ENCODE peak calls at places on chromosome 15, in six cellular contexts. C is NT2/D1; H is WERI-Rb-1; W is CD8-positive, alpha-beta T cell; A is uterus; I is H1. Q is an unnamed sample. For H3K27me3 and H3K36me3, the result is how much of the 10 kb centered on the place peaks cover.

GRCh38 chr15:31013863-31014607 is 22.6 kb upstream of the MTMR10 start:
- DNase-seq in A (no peak), H (no peak), W (no peak), C (no peak), I (no peak), Q (no peak)

GRCh38 chr15:31360158-31360561 is 33.5 kb downstream of the KLF13 start:
- DNase-seq in H (no peak), I (no peak), W (no peak), C (no peak), A (no peak), Q (peak)

GRCh38 chr15:85533949-85534543 is 153.6 kb downstream of the AKAP13 start:
- DNase-seq in H (no peak), C (no peak), W (no peak), I (no peak), A (no peak), Q (no peak)

GRCh38 chr15:65100427-65100826 is 14.6 kb downstream of the UBAP1L start:
- DNase-seq in I (no peak), W (no peak), C (no peak), H (no peak), A (no peak), Q (no peak)

GRCh38 chr15:57696146-57696545 is 10.4 kb upstream of the POLR2M start:
- DNase-seq in W (no peak), I (no peak), C (no peak), A (no peak), H (no peak), Q (no peak)

GRCh38 chr15:36066757-36067156 is 512.7 kb upstream of the CDIN1 start:
- DNase-seq in C (no peak), H (no peak), I (no peak), A (no peak), W (no peak), Q (no peak)

GRCh38 chr15:98440917-98441316 is 207.4 kb upstream of the IGF1R start:
- DNase-seq in C (no peak), H (no peak), A (no peak), W (no peak), I (no peak), Q (peak)

GRCh38 chr15:96487245-96487644 is 156.7 kb downstream of the NR2F2 start:
- DNase-seq in C (no peak), H (no peak), I (no peak), W (no peak), A (no peak), Q (no peak)

GRCh38 chr15:57667171-57667924 is 39.2 kb upstream of the POLR2M start:
- DNase-seq in W (no peak), H (no peak), I (no peak), A (peak), C (peak), Q (peak)

GRCh38 chr15:43958894-43959330 is 132.1 kb downstream of the WDR76 start:
- DNase-seq in H (no peak), C (peak), I (no peak), A (no peak), W (no peak), Q (peak)

GRCh38 chr15:101000271-101000681 is 81.1 kb downstream of the LRRK1 start:
- DNase-seq in C (peak), W (no peak), H (no peak), I (no peak), A (no peak), Q (peak)

GRCh38 chr15:96409231-96410138 is 79.0 kb downstream of the NR2F2 start:
- DNase-seq in W (no peak), A (no peak), I (no peak), C (no peak), H (no peak), Q (peak)

GRCh38 chr15:100261302-100262240 is 80.2 kb downstream of the ADAMTS17 start:
- DNase-seq in C (no peak), A (no peak), H (no peak), W (no peak), I (no peak), Q (no peak)

GRCh38 chr15:90557147-90557546 is 27.4 kb downstream of the CRTC3 start:
- DNase-seq in C (no peak), I (no peak), A (no peak), W (peak), H (no peak), Q (no peak)

GRCh38 chr15:36966704-36967103 is 133.6 kb downstream of the MEIS2 start:
- DNase-seq in H (no peak), C (no peak), W (no peak), I (no peak), A (no peak), Q (no peak)

GRCh38 chr15:71800835-71801745 is 9.3 kb upstream of the NR2E3 start:
- DNase-seq in W (no peak), I (peak), A (peak), H (peak), C (peak), Q (peak)

GRCh38 chr15:76393614-76394013 is 57.0 kb downstream of the ISL2 start:
- DNase-seq in C (no peak), H (no peak), W (no peak), I (no peak), A (no peak), Q (no peak)

GRCh38 chr15:29045717-29046116 is 159.9 kb downstream of the APBA2 start:
- DNase-seq in A (no peak), W (no peak), H (no peak), C (no peak), I (no peak), Q (no peak)

GRCh38 chr15:66269326-66270090 is 16.0 kb upstream of the MEGF11 start:
- DNase-seq in I (no peak), W (no peak), H (no peak), A (no peak), C (no peak), Q (peak)

GRCh38 chr15:101411588-101411987 is 77.9 kb downstream of the PCSK6 start:
- DNase-seq in C (no peak), W (no peak), H (no peak), I (no peak), A (no peak), Q (no peak)

GRCh38 chr15:87764461-87765236 is 491.9 kb downstream of the NTRK3 start:
- DNase-seq in I (peak), A (no peak), H (peak), W (no peak), C (peak), Q (no peak)

GRCh38 chr15:29053661-29054131 is 167.9 kb downstream of the APBA2 start:
- DNase-seq in A (no peak), I (no peak), C (no peak), H (no peak), W (no peak), Q (no peak)

GRCh38 chr15:42994546-42994945 is 74.0 kb upstream of the TTBK2 start:
- DNase-seq in A (no peak), I (no peak), C (no peak), H (no peak), W (no peak), Q (no peak)

GRCh38 chr15:31463521-31464102 is 137.0 kb downstream of the KLF13 start:
- DNase-seq in A (no peak), H (no peak), I (no peak), W (no peak), C (no peak), Q (no peak)

GRCh38 chr15:89452330-89452836 is 44.0 kb downstream of the RHCG start:
- DNase-seq in I (no peak), H (no peak), W (no peak), A (no peak), C (no peak), Q (no peak)

GRCh38 chr15:89447676-89448075 is 48.7 kb downstream of the RHCG start:
- DNase-seq in W (no peak), C (no peak), H (no peak), A (no peak), I (no peak), Q (no peak)

GRCh38 chr15:89448825-89449224 is 47.6 kb downstream of the RHCG start:
- DNase-seq in I (no peak), W (no peak), H (no peak), A (no peak), C (no peak), Q (no peak)

GRCh38 chr15:89451846-89452245 is 44.5 kb downstream of the RHCG start:
- DNase-seq in C (no peak), H (no peak), A (no peak), I (no peak), W (no peak), Q (no peak)

DNA sequence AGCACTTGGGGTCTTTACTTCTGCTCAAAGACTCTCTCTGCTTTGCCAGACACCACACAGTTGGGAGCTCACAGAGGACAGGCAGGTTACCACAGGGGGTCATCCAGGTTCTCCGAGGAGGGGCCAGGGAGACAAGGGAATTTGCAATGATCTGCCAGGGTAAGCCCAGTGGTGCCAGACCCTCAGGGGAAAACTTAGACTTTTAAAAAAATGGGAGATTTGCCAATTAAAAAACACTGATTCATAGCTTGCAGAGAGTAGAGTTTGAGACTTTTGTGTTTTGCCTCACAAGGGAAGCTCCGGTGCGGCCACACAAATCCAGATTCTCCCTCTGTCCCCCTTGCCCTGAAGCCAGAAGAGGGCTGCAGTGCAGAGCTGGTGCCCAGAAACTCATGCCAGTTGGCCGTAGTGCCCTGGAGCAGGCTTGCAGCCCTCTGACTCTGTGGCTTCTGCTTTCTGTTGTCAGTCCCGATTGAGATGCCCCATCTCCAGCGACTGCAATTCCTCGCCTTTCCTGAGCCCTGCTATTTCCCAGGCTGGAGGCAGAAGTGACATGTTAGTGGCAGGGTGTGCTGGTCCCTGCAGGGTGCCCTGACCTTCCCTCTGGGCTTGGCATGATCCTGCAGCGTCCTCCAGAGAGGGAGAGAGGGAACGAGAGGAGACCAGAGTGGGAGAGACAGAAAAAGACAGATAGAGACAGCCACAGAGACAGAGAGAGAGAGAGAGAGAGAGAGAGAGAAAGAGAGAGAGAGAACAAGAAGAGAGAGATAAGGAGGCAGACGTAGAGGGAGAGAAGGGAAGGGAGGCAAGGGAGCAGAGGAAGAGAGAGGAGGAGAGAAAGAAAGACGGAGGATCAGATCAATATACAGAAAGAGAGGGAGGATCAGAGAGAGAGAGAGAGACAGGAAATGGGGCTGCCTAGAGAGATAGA is 46.0 kb downstream of the RHCG start:
- DNase-seq in C (no peak), A (no peak), I (no peak), W (no peak), H (no peak), Q (peak)
- H3K27me3 ChIP-seq in C (half or more), A (under half), I (under half), W (under half), H (under half), Q (under half)

DNA sequence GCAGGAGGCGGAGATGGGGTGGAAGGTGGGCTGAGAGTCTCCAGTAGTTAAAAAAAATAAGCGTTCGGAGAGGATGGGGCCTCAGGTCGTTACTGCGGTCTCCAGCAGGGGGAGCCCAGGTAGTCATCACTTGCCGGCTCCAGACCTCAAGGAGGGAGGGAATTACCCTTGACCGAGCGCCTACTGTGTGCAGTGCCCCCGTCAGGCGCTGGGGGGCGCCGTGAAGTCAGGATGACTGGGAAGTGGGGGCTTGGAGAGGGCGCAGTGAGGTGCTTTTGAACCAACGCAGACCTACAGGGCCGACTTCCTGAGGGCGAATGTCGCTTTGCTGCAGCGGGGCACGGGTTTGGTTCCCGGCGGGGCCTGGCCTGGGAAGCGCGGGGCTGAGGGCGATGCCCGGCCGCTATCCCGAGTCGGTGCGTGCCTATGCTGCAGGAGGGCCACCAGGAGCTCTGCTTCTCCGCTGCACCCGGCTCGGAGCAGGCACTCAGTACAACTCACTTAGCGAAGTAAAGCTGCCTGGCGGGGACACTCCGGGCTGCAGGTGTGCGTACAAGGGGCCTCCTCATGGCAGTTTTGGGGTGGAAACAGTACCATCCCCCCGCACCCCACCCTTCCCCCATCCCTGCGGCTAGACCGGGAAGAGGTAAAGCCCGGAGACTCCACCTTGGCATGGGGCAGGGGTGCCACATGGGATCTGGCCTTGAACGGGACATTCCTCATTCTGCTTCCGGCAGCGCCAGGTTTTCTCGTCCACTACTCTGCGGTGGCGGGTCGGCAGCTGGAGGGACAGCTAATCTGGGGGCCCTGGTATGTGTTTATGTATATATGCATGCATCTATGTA is 79.8 kb downstream of the RHCG start:
- DNase-seq in I (peak), H (peak), C (peak), A (no peak), W (peak), Q (peak)
- H3K36me3 ChIP-seq in I (under half), H (under half), C (under half), A (under half), W (under half), Q (under half)

DNA sequence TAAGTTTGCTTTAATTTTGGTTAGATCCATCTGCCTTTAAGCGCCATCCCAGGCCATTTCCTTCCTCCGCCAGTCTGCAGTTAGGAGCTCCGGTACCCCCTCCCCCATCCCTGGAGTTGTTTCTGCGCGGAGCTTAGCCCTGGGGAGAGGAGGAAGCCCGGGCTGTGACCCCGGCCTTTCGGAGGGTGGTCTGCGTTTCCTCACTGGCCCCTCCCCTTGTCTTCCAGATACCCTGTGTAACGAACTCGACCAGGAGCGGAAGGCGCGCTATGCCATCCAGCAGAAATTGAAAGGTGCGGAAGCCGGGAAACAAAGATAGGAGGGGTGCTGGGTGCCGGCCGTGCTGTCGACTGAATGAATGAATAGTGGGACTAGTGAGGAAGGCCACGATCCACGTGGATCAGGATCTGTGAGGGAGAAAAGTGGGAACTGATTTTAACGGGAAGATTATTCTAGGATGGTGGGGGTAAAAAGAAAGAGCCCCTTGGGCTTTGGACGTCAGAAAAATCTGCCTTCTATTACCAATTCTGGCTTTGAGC is 6.8 kb downstream of the RNU6-1 start:
- DNase-seq in C (no peak), H (no peak), I (no peak), A (no peak), W (no peak), Q (peak)
- H3K27me3 ChIP-seq in C (half or more), H (half or more), I (half or more), A (half or more), W (half or more), Q (half or more)

DNA sequence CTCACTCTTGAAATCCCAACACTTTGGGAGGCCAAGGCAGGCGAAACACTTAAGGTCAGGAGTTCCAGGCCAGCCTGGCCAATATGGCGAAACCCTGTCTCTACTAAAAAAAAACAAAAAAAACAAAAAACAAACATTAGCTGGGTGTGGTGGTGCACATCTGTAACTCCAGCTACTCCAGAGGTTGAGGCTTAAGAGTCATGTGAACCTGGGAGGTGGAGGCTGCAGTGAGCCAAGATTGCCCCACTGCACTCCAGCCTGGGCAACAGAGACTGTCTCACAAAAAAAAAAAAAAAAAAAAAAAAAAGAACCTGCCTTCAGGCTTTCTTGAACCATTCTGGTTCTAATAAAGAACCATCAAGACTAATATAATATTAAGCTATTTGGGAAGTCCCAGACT is 16.5 kb downstream of the ARPP19 start:
- DNase-seq in H (no peak), I (no peak), C (no peak), A (no peak), W (no peak), Q (no peak)
- H3K36me3 ChIP-seq in H (half or more), I (under half), C (half or more), A (under half), W (under half), Q (under half)

GRCh38 chr15:68428431-68428940 is 3.5 kb downstream of the ITGA11 start:
- DNase-seq in C (no peak), W (no peak), I (no peak), H (no peak), A (peak), Q (no peak)

GRCh38 chr15:68430471-68431036 is 1.4 kb downstream of the ITGA11 start:
- DNase-seq in A (no peak), H (no peak), I (no peak), C (no peak), W (no peak), Q (no peak)

GRCh38 chr15:68427961-68428360 is 4.0 kb downstream of the ITGA11 start:
- DNase-seq in H (no peak), A (peak), W (no peak), C (no peak), I (no peak), Q (no peak)

GRCh38 chr15:68431037-68431791 is 749 bp downstream of the ITGA11 start:
- DNase-seq in W (no peak), A (peak), I (no peak), H (no peak), C (no peak), Q (peak)

DNA sequence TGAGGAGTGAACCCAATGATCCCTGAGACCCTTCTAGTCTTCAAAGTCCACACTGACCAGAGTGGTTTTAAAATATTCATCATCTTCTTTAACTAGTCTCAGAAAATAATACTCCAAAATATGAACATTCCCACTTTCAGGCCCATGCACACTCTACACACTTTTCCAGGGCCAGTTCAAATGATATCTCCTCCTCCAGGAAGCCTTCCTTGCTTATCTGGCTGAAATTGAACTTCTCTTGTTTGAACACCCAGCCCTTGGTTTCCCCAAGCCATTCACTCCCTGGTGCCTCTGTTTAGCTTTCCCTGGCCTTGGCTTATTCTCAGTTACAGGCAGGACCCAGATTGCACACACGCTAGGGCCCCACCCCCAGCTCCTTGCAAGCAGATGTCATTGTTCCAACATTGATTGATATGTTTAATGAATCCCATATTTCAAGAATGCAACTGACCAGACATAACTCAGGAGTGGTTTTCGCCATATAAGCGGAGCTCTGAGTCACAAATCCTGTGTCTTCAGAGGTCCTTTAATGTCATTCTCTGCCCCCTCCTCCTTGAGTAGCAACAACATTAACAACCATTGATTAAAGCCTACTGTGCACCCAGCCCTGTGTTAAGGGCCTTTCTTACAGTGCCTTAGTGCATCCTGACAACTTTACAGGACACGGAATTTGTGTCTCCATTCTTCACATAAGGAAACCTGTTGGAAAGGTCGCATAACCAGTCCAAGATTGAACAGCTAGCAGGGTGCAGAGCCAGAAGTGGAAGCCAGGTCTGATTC is 2.1 kb downstream of the ITGA11 start:
- DNase-seq in I (no peak), A (peak), C (no peak), H (no peak), W (no peak), Q (no peak)
- H3K27me3 ChIP-seq in I (half or more), A (under half), C (half or more), H (under half), W (under half), Q (half or more)

GRCh38 chr15:78006567-78007205 is 70.8 kb downstream of the TBC1D2B start:
- DNase-seq in I (no peak), W (no peak), A (no peak), C (no peak), H (no peak), Q (no peak)
- H3K36me3 ChIP-seq in I (under half), W (under half), A (under half), C (half or more), H (under half), Q (under half)

GRCh38 chr15:47352217-47352616 is 365.1 kb upstream of the SEMA6D start:
- DNase-seq in C (no peak), H (no peak), W (no peak), I (no peak), A (no peak), Q (no peak)
- H3K27me3 ChIP-seq in C (under half), H (under half), W (under half), I (under half), A (under half), Q (under half)